ENCODE peak calls at places on chromosomes 16 and 17, in nine cellular contexts. C is type B pancreatic cell; K is A549; I is kidney epithelial cell; M is CD4-positive, alpha-beta T cell; T is upper lobe of right lung; L is lower lobe of right lung; P is progenitor cell of endocrine pancreas; N is D721Med. V is an unnamed sample.

GRCh38 chr17:50832267-50833227 is 2.8 kb upstream of the WFIKKN2 start:
- DNase-seq in C (no peak), K (no peak), I (no peak), M (no peak), T (no peak), L (no peak), P (no peak), N (no peak), V (no peak)

GRCh38 chr16:88826070-88826840 is 14.5 kb upstream of the APRT start:
- DNase-seq in C (no peak), K (no peak), I (no peak), M (no peak), T (no peak), L (no peak), P (no peak), N (no peak), V (no peak)

GRCh38 chr16:82846806-82847205 is 220.0 kb downstream of the CDH13 start:
- DNase-seq in C (no peak), K (no peak), I (no peak), M (no peak), T (no peak), L (no peak), P (no peak), N (no peak), V (no peak)

GRCh38 chr16:14284371-14284770 is 213.3 kb downstream of the MRTFB start:
- DNase-seq in C (no peak), K (no peak), I (no peak), M (no peak), T (no peak), L (no peak), P (no peak), N (no peak), V (no peak)

GRCh38 chr16:27083861-27084261 is 17.1 kb downstream of the C16orf82 start:
- DNase-seq in C (no peak), K (no peak), I (no peak), M (no peak), T (peak), L (no peak), P (no peak), N (no peak), V (no peak)

GRCh38 chr16:77679336-77679735 is 43.0 kb upstream of the NUDT7 start:
- DNase-seq in C (no peak), K (no peak), I (no peak), M (no peak), T (no peak), L (no peak), P (no peak), N (no peak), V (no peak)

GRCh38 chr16:80019395-80019794 is 418.9 kb upstream of the MAF start:
- DNase-seq in C (no peak), K (no peak), I (no peak), M (no peak), T (no peak), L (no peak), P (no peak), N (no peak), V (no peak)

GRCh38 chr16:85718682-85719081 is 29.9 kb upstream of the GINS2 start:
- DNase-seq in C (no peak), K (peak), I (no peak), M (no peak), T (no peak), L (no peak), P (no peak), N (no peak), V (no peak)

GRCh38 chr16:74758801-74759200 is 15.8 kb downstream of the FA2H start:
- DNase-seq in C (no peak), K (no peak), I (no peak), M (no peak), T (no peak), L (no peak), P (no peak), N (no peak), V (no peak)

GRCh38 chr16:28863929-28864886 is 565 bp downstream of the SH2B1 start:
- DNase-seq in C (no peak), K (no peak), I (no peak), M (no peak), T (no peak), L (no peak), P (no peak), N (no peak), V (peak)

GRCh38 chr16:426115-426905 is 861 bp downstream of the RAB11FIP3 start:
- DNase-seq in C (no peak), K (no peak), I (no peak), M (no peak), T (no peak), L (no peak), P (peak), N (no peak), V (no peak)

GRCh38 chr16:11639008-11639562 is 29.2 kb upstream of the SNN start:
- DNase-seq in C (no peak), K (no peak), I (no peak), M (no peak), T (no peak), L (no peak), P (no peak), N (no peak), V (no peak)

GRCh38 chr16:57863434-57864160 is 61.3 kb upstream of the KIFC3 start:
- DNase-seq in C (no peak), K (peak), I (no peak), M (no peak), T (peak), L (peak), P (no peak), N (no peak), V (peak)

GRCh38 chr17:51371732-51372151 is 111.4 kb downstream of the UTP18 start:
- DNase-seq in C (no peak), K (peak), I (no peak), M (no peak), T (no peak), L (no peak), P (peak), N (peak), V (peak)

DNA sequence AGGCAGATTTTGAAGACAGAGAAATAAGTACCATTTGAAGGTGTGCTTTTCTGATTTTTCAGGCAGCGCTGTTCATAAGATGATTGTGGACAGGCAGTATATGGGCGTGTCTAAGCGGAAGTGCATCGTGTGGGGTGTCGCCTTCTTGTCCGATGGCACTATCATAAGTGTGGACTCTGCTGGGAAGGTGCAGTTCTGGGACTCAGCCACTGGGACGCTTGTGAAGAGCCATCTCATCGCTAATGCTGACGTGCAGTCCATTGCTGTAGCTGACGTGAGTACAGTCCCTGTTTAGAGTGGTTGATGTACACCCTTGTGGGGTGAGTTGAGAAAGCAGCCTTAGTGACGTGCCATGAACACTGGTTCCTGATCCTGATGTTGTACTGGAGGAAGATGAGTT is 10.7 kb downstream of the UTP4 start:
- DNase-seq in C (no peak), K (peak), I (no peak), M (no peak), T (no peak), L (no peak), P (no peak), N (no peak), V (no peak)
- TF ChIP-seq CTCF in C (peak), K (no peak), I (no peak), M (no peak), T (no peak), L (no peak), P (no peak), N (no peak), V (peak)

DNA sequence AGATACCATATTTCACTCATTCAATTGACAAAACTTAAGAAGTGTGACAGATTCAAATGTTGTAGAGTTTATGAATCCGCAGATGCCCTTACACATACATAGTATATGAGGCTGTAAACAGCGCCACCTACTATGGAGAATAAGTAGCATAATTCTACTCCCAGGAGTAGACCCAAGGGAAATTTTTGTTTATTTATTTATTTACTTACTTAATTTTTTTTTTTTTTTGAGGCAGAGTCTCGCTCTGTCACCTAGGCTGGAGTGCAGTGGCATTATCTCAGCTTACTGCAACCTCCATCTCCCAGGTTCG is 35.5 kb downstream of the GAN start:
- DNase-seq in C (no peak), K (peak), I (no peak), M (no peak), T (no peak), L (no peak), P (no peak), N (no peak), V (no peak)
- TF ChIP-seq CTCF in C (no peak), K (no peak), I (no peak), M (no peak), T (no peak), L (no peak), P (no peak), N (peak), V (peak)

DNA sequence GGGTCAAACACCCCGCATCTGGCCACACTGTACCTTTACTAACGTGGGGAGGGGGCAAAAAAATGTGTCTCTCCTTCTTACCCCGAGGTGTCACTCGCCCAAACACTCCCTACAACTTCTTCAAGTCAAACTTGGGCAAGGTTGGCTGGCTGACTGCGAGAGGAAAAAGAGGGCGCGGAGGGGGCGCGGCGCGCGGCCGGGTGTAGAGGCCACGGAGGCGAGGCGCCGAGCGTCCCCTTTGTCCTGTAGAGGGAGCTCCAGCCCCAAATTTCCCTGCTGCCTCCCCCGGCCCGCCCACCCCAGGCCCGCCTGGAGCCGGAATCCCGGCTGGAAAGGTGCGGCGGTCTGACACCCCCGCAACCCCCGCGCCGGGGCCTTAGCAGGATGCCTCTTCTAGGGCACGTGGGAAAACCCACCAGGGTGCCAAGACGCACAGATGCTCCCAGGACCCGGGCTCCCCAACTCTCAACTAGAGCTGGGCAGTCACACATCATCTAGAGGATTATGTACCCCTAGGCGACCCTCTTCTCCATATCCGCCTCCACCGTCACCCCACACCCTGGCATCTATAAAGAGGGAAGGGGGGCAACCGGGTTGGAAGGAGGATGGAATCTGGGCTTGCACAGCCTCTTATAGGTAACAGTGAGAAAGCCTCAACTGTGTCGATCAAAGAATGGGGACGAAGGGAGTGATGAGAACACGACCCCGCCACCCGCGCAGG is 4.2 kb downstream of the IRX3 start:
- DNase-seq in C (peak), K (peak), I (no peak), M (no peak), T (peak), L (peak), P (peak), N (no peak), V (no peak)
- TF ChIP-seq CTCF in C (peak), K (peak), I (peak), M (no peak), T (peak), L (peak), P (peak), N (peak), V (peak)

GRCh38 chr17:58338454-58338841 is 9.9 kb upstream of the TSPOAP1 start:
- DNase-seq in C (no peak), K (no peak), I (no peak), M (no peak), T (no peak), L (no peak), P (no peak), N (no peak), V (no peak)
- TF ChIP-seq CTCF in C (no peak), K (no peak), I (no peak), M (no peak), T (no peak), L (no peak), P (no peak), N (no peak), V (no peak)

DNA sequence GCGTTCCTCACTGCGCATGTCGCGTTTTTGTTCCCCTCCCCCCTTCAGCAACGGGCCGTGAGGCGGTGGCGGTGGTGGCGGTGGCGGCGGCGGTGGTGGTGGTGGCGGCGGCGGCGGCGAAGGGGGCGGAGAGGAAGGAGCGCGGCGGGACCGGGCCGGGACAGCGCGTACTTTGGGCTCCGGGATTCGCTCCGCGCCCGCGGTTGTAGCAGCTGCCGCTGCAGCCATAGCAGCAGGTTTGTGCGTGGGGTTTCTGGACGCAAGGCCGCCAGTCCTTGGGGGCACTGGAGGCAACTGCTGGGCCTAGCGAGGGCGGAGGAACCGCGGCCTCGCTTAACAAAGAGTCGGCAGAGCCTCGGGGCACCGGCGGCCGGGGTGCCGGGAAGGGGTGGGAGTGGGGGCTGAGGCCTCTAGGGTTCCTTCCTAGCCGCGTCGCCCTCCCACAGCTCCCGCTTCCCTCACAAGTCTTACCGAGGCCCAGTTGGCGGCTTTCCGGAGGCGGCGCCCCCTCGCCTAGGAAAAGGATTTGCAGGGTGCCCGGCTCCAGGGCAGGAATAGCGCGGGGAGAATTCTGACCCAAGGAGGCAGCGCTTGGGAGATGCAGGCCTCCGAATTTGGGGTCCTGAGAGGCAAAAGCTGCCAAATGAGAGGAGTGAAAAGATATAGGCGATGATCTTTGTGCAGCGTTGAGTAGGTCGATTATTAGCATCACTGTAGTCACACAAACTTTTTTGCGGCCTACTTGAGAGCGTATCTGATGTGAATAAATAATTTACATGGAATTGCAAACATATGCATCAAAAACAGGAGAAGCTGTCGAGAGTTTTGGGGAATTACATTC is at the start of gene DDX42:
- DNase-seq in C (peak), K (peak), I (no peak), M (no peak), T (peak), L (peak), P (peak), N (no peak), V (peak)
- TF ChIP-seq CTCF in C (peak), K (no peak), I (peak), M (no peak), T (no peak), L (peak), P (peak), N (no peak), V (peak)

GRCh38 chr17:3335876-3336275 is 37.7 kb upstream of the OR3A1 start:
- DNase-seq in C (no peak), K (peak), I (no peak), M (no peak), T (no peak), L (no peak), P (no peak), N (no peak), V (no peak)
- TF ChIP-seq CTCF in C (no peak), K (peak), I (no peak), M (no peak), T (peak), L (no peak), P (no peak), N (no peak), V (peak)

DNA sequence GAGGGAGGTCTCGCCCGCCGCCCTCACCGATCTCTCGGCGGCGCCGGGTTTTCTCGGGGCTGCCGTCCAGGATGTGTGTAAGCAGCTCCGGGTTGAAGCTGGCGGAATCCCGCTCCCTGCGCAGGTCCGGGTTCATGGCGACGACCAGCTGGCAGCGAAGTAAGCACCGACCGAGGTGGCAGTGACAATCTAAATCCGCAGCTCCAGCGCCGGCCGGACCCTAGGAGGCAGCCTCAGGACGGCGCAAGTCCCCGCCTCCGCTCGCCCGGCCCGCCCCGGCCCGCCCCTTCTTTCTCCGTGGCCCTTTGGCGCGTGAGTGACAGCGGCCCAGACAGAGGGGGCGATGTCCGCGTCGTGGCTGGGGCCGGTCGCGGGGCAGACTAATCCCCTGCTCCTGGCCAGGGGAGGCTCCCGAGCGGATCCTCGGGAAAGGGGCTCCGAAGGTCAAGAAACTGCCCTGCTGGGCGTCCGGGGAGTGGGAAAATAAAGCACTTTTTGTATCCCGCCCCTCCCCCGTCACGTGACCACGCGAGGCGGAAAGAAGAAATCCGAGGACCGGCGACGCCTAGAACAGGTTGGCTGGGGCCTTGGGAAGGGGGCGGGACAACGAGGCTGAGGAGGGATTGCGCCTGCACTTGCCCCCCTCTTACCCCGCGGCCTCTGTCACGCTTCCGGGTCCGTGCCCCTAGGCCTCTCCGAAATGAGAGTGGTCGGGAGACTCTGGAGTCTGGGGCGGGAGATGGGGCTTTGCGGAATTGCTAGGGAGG is at the start of the genes ACOX1 and TEN1:
- DNase-seq in C (peak), K (peak), I (peak), M (peak), T (peak), L (peak), P (peak), N (peak), V (peak)
- TF ChIP-seq CTCF in C (peak), K (peak), I (peak), M (no peak), T (peak), L (peak), P (peak), N (peak), V (peak)